ENCODE peak calls at places on chromosomes 16 and 17, in six cellular contexts. R is mammary epithelial cell; Q is Peyer's patch; K is effector memory CD4-positive, alpha-beta T cell; T is Panc1; W is stomach. J is an unnamed sample.
A peak's percentile ranks its signal among the peaks of the same experiment; 100 is the strongest.

GRCh38 chr16:87850009-87851006 is 19.0 kb downstream of the SLC7A5 start:
- DNase-seq in R (no peak), W (peak; percentile 78), K (peak; percentile 66), T (no peak), Q (peak; percentile 65), J (peak; percentile 70)

GRCh38 chr16:49382916-49383315 is 9.3 kb downstream of the C16orf78 start:
- DNase-seq in K (no peak), W (no peak), T (no peak), Q (no peak), R (no peak), J (no peak)

GRCh38 chr17:44797809-44798208 is 32.3 kb downstream of the GJC1 start:
- DNase-seq in K (no peak), R (no peak), W (no peak), Q (no peak), T (no peak), J (no peak)

GRCh38 chr16:87371261-87371866 is 12.2 kb downstream of the FBXO31 start:
- DNase-seq in T (no peak), Q (no peak), R (no peak), W (no peak), K (no peak), J (no peak)

GRCh38 chr16:29734826-29735225 is 11.0 kb downstream of the C16orf54 start:
- DNase-seq in K (no peak), Q (no peak), R (no peak), W (no peak), T (no peak), J (no peak)

GRCh38 chr17:4544656-4545216 is 10.4 kb downstream of the MYBBP1A start:
- DNase-seq in T (no peak), Q (no peak), K (no peak), W (no peak), R (no peak), J (no peak)

GRCh38 chr17:79125503-79125902 is 50.9 kb downstream of the ENGASE start:
- DNase-seq in T (no peak), Q (no peak), K (no peak), W (no peak), R (no peak), J (no peak)

GRCh38 chr17:68054296-68054900 is 18.9 kb downstream of the KPNA2 start:
- DNase-seq in T (no peak), W (peak; percentile 32), K (no peak), Q (no peak), R (peak; percentile 67), J (no peak)

GRCh38 chr16:70665113-70665694 is 18.8 kb downstream of the IL34 start:
- DNase-seq in R (no peak), W (no peak), Q (no peak), T (no peak), K (no peak), J (no peak)

GRCh38 chr17:77491921-77492445 is 351.2 kb downstream of the SEC14L1 start:
- DNase-seq in K (no peak), Q (peak; percentile 82), W (no peak), R (no peak), T (no peak), J (no peak)

GRCh38 chr16:3519581-3519980 is 18.8 kb downstream of the CLUAP1 start:
- DNase-seq in W (no peak), K (no peak), R (no peak), Q (no peak), T (no peak), J (no peak)

GRCh38 chr16:10122546-10122945 is 59.7 kb downstream of the GRIN2A start:
- DNase-seq in Q (no peak), T (no peak), K (no peak), R (no peak), W (no peak), J (no peak)

GRCh38 chr17:75506134-75506533 is 9.2 kb downstream of the CASKIN2 start:
- DNase-seq in T (no peak), K (no peak), Q (no peak), W (no peak), R (no peak), J (no peak)

GRCh38 chr17:17179371-17179827 is 26.7 kb downstream of the PLD6 start:
- DNase-seq in R (peak; percentile 30), T (no peak), W (no peak), K (no peak), Q (no peak), J (peak; percentile 59)

GRCh38 chr17:64060331-64060730 is 39.9 kb upstream of the ICAM2 start:
- DNase-seq in Q (no peak), T (no peak), R (no peak), K (no peak), W (no peak), J (no peak)

GRCh38 chr17:65100316-65101140 is 36.6 kb upstream of the RGS9 start:
- DNase-seq in R (peak; percentile 66), T (no peak), W (peak; percentile 91), K (peak; percentile 79), Q (peak; percentile 76), J (peak; percentile 87)

GRCh38 chr17:54157542-54157941 is 334.8 kb downstream of the KIF2B start:
- DNase-seq in R (no peak), T (no peak), W (no peak), Q (no peak), K (no peak), J (no peak)

GRCh38 chr16:23216658-23217246 is 34.2 kb downstream of the SCNN1G start:
- DNase-seq in T (no peak), K (no peak), Q (no peak), W (no peak), R (no peak), J (no peak)

GRCh38 chr17:34242553-34242952 is 12.5 kb upstream of the CCL2 start:
- DNase-seq in K (no peak), R (no peak), Q (no peak), W (no peak), T (no peak), J (no peak)

DNA sequence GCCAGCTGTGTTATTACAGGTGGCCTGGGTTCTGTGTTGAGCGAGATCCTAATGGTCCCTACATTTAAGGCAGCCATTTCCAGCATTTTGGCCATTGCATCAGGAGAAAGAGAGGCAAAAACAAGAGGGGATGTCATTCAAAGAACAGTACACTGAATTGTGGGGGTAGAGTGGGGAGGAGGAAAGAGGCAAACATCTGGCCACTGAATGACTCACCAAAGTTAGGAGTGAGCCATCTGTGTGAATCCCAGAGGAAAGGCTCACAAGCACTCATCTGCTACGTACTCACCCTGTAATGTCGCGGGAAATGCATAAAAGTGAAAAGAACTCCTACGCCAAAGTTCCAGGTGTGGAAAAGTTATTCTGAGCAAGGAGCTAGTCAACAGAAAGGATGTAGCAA is 16.7 kb downstream of the KRABD2 start:
- DNase-seq in Q (no peak), W (no peak), K (no peak), R (peak; percentile 71), T (no peak), J (no peak)
- H3K27ac ChIP-seq in Q (peak overlapping the region; percentile 19), W (peak overlapping the region; percentile 57), K (no peak overlapping the region), R (no peak overlapping the region), T (no peak overlapping the region), J (no peak overlapping the region)

GRCh38 chr17:7015587-7016020 is 3.2 kb downstream of the RNASEK start:
- DNase-seq in W (no peak), R (no peak), T (no peak), K (peak; percentile 29), Q (no peak), J (no peak)
- H3K4me1 ChIP-seq in W (peaks cover 84% of the 10 kb centered on the region), R (peaks cover 28% of the 10 kb centered on the region), T (peaks cover 22% of the 10 kb centered on the region), K (peaks cover 42% of the 10 kb centered on the region), Q (peaks cover 23% of the 10 kb centered on the region), J (peaks cover 23% of the 10 kb centered on the region)

DNA sequence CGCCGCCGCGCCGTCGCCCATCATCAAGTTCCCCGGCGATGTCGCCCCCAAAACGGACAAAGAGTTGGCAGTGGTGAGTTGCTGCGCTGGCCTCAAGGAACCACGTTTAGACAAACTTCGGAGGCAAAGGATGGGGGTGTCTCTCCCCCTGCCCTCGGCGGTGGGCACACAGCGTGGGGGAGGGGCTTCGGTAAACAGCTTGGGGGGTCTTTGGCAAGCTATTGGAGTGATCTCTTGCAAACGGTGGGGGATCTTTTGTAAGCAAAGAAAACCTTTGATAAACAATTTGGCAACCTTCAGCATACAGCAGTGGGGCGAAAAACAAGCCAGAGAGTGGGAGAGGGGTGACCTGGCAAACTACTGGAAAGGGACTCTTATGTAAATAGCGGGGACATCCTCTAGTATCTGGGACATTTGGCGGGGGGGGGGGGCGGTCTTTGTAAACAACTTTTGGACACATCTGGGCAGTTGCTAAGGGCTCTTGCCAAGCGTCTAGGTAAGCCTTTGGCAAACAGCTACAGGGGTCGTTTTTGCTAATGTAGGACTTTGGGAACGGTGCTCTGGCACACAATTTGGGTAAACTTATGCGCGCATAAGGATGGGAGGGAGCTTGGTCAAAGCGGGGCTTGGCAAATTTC is 681 bp downstream of the MMP2 start:
- DNase-seq in W (no peak), T (no peak), Q (no peak), R (no peak), K (no peak), J (no peak)
- H3K4me3 ChIP-seq in W (peak overlapping the region; percentile 58), T (peak overlapping the region; percentile 79), Q (peak overlapping the region; percentile 54), R (peak overlapping the region; percentile 13), K (no peak overlapping the region), J (no peak overlapping the region)

DNA sequence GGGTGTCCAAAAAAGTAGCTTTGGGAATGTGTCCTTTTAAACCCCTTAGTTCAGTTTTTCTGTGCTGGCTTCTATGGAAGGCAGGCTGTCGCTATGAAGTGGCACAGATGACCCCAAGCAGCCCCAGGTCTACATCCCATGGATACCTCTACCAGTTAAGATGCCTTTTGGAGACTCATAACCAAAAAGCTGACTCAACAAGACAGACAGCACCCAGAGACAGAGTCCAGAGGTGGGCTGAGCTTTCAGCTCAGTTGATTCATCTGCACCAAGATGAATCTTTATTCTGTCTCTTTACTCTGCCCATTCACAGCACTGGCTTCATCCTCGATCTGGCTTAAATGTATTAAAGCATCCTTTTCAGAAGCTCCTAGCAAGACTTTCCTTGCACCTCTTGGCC is 29.8 kb upstream of the RBBP6 start:
- DNase-seq in R (no peak), K (no peak), W (no peak), T (no peak), Q (no peak), J (no peak)
- H3K27ac ChIP-seq in R (no peak overlapping the region), K (no peak overlapping the region), W (no peak overlapping the region), T (no peak overlapping the region), Q (no peak overlapping the region), J (no peak overlapping the region)